ENCODE peak calls at places on chromosomes 13 and 19, in eight cellular contexts. P, D, A, N, K, C, L and Y are unnamed samples.

GRCh38 chr13:31175847-31176536 is 14.3 kb upstream of the HSPH1 start:
- DNase-seq in L (no peak), D (no peak), N (no peak), P (no peak), A (no peak), C (no peak), K (no peak), Y (no peak)

GRCh38 chr19:38394488-38394887 is 6.0 kb downstream of the SPRED3 start:
- DNase-seq in N (peak), K (peak), P (no peak), D (peak), C (no peak), A (no peak), L (peak), Y (no peak)

GRCh38 chr13:52016296-52016695 is 4.1 kb downstream of the ALG11 start:
- DNase-seq in P (no peak), K (no peak), D (no peak), L (no peak), N (no peak), A (no peak), C (no peak), Y (no peak)

GRCh38 chr19:56699552-56699951 is 28.0 kb upstream of the ZNF835 start:
- DNase-seq in A (no peak), C (no peak), N (no peak), L (no peak), K (no peak), D (no peak), P (no peak), Y (no peak)

GRCh38 chr19:7597689-7598088 is 2.0 kb downstream of the CAMSAP3 start:
- DNase-seq in A (no peak), L (no peak), P (no peak), K (no peak), N (no peak), D (no peak), C (no peak), Y (no peak)

GRCh38 chr13:31011193-31011860 is 78.9 kb downstream of the TEX26 start:
- DNase-seq in D (no peak), K (no peak), A (no peak), N (no peak), C (no peak), P (no peak), L (no peak), Y (peak)

GRCh38 chr13:64471916-64472315 is 2758.2 kb downstream of the PCDH9 start:
- DNase-seq in C (no peak), N (no peak), P (peak), D (no peak), A (peak), L (no peak), K (no peak), Y (no peak)

GRCh38 chr13:23945612-23946011 is 48.3 kb upstream of the C1QTNF9B start:
- DNase-seq in C (no peak), D (no peak), P (no peak), K (no peak), N (no peak), A (no peak), L (no peak), Y (no peak)

GRCh38 chr13:90757127-90757680 is 590.3 kb upstream of the MIR17HG start:
- DNase-seq in L (no peak), D (no peak), P (no peak), A (peak), C (no peak), N (no peak), K (no peak), Y (no peak)

GRCh38 chr13:49635599-49636433 is 7.5 kb downstream of the ARL11 start:
- DNase-seq in C (no peak), N (no peak), D (no peak), A (peak), P (no peak), L (peak), K (peak), Y (no peak)

GRCh38 chr13:98143157-98143553 is 261 bp downstream of the FARP1 start:
- DNase-seq in A (no peak), K (no peak), C (no peak), N (no peak), L (peak), D (no peak), P (no peak), Y (no peak)

GRCh38 chr19:15672580-15673175 is at the start of gene CYP4F12:
- DNase-seq in L (peak), P (peak), K (peak), D (no peak), A (peak), C (peak), N (no peak), Y (no peak)